ENCODE peak calls at places on chromosomes 16 and 17, in four cellular contexts. E is CD8-positive, alpha-beta T cell; U is nucleus accumbens; R is esophagus muscularis mucosa. S is an unnamed sample.

GRCh38 chr16:22073350-22073749 is 19.0 kb upstream of the VWA3A start:
- DNase-seq in U (no peak), R (no peak), E (no peak), S (no peak)

GRCh38 chr17:45131616-45132301 is 556 bp downstream of the PLCD3 start:
- DNase-seq in E (peak), U (no peak), R (no peak), S (no peak)

GRCh38 chr17:59513934-59514841 is 51.2 kb upstream of the DHX40 start:
- DNase-seq in R (no peak), U (no peak), E (no peak), S (peak)

GRCh38 chr16:11851301-11852091 is at the start of gene RSL1D1:
- DNase-seq in U (peak), R (peak), E (peak), S (peak)

GRCh38 chr16:89009343-89010209 is 32.6 kb upstream of the CBFA2T3 start:
- DNase-seq in R (no peak), E (no peak), U (no peak), S (no peak)

GRCh38 chr17:18182978-18183333 is 672 bp upstream of the ALKBH5 start:
- DNase-seq in U (no peak), E (peak), R (peak), S (peak)

GRCh38 chr17:76534831-76535732 is 2.4 kb downstream of the CYGB start:
- DNase-seq in E (no peak), U (no peak), R (no peak), S (no peak)

GRCh38 chr17:71316498-71316897 is 804.3 kb upstream of the SOX9 start:
- DNase-seq in E (no peak), R (no peak), U (no peak), S (no peak)

GRCh38 chr17:57436565-57436964 is 180.2 kb downstream of the MSI2 start:
- DNase-seq in R (no peak), U (no peak), E (no peak), S (no peak)

GRCh38 chr17:34095101-34095500 is 160.0 kb upstream of the CCL2 start:
- DNase-seq in E (no peak), R (peak), U (no peak), S (no peak)

GRCh38 chr17:65553009-65553645 is 8.3 kb downstream of the AXIN2 start:
- DNase-seq in E (no peak), R (no peak), U (no peak), S (no peak)

GRCh38 chr16:3045758-3046505 is 429 bp upstream of the MMP25 start:
- DNase-seq in E (no peak), R (no peak), U (no peak), S (no peak)

GRCh38 chr17:42579794-42580551 is 2.4 kb upstream of the PSMC3IP start:
- DNase-seq in E (no peak), R (no peak), U (no peak), S (no peak)

GRCh38 chr17:1455291-1455747 is 713 bp downstream of the CRK start:
- DNase-seq in E (peak), R (no peak), U (peak), S (no peak)

GRCh38 chr16:50448522-50448921 is 79.7 kb upstream of the BRD7 start:
- DNase-seq in R (no peak), E (no peak), U (no peak), S (no peak)

GRCh38 chr16:62068747-62069146 is 32.5 kb upstream of the CDH8 start:
- DNase-seq in R (no peak), E (no peak), U (no peak), S (no peak)

GRCh38 chr16:47858333-47859067 is 297.3 kb downstream of the ABCC12 start:
- DNase-seq in U (no peak), R (no peak), E (no peak), S (no peak)

GRCh38 chr17:45228985-45229517 is 7.4 kb downstream of the FMNL1 start:
- DNase-seq in E (peak), U (peak), R (peak), S (peak)

GRCh38 chr16:85477801-85478363 is 135.2 kb upstream of the GSE1 start:
- DNase-seq in U (no peak), R (no peak), E (no peak), S (no peak)

GRCh38 chr17:8359769-8360168 is 16.7 kb downstream of the KRABD2 start:
- DNase-seq in U (peak), E (no peak), R (no peak), S (no peak)

GRCh38 chr17:31686495-31686894 is 172.5 kb downstream of the COPRS start:
- DNase-seq in E (no peak), R (no peak), U (no peak), S (no peak)

GRCh38 chr17:57071991-57072944 is 12.8 kb upstream of the AKAP1 start:
- DNase-seq in U (no peak), R (no peak), E (no peak), S (no peak)

GRCh38 chr16:9818702-9819101 is 363.5 kb downstream of the GRIN2A start:
- DNase-seq in R (no peak), E (no peak), U (no peak), S (no peak)

GRCh38 chr17:73430848-73431247 is 119.0 kb upstream of the CDC42EP4 start:
- DNase-seq in E (no peak), R (no peak), U (no peak), S (no peak)

GRCh38 chr17:57138956-57139576 is 54.0 kb downstream of the AKAP1 start:
- DNase-seq in R (no peak), E (no peak), U (no peak), S (no peak)

GRCh38 chr16:47197536-47198179 is 53.9 kb upstream of the NETO2 start:
- DNase-seq in R (no peak), U (no peak), E (no peak), S (no peak)

GRCh38 chr16:56328276-56329022 is 96.9 kb downstream of the AMFR start:
- DNase-seq in R (no peak), E (no peak), U (no peak), S (no peak)

GRCh38 chr17:81097134-81097942 is 62.4 kb downstream of the BAIAP2 start:
- DNase-seq in E (peak), R (peak), U (peak), S (peak)

GRCh38 chr16:49489686-49490320 is 116.2 kb downstream of the C16orf78 start:
- DNase-seq in U (no peak), E (no peak), R (no peak), S (no peak)

GRCh38 chr17:73568934-73569333 is 75.3 kb downstream of the SDK2 start:
- DNase-seq in U (no peak), R (no peak), E (no peak), S (no peak)